ENCODE peak calls at places on chromosomes 6 and 20, in nine cellular contexts. Z is activated CD4-positive, CD25-positive, alpha-beta regulatory T cell treated with anti-CD3 and anti-CD28 coated beads, Interleukin-2, amount 50 U/mL, for 16 hours; T is hippocampal formation; Y is AG10803; N is AG08396; Q is hepatic stellate cell; C is NAMALWA; X is T-cell; I is HT1080. V is an unnamed sample.

GRCh38 chr20:33653900-33654596 is 8.1 kb upstream of the C20orf144 start:
- DNase-seq in Z (no peak), T (no peak), Y (no peak), N (no peak), Q (no peak), C (no peak), X (no peak), I (no peak), V (no peak)

GRCh38 chr6:46022110-46022948 is 6.7 kb upstream of the CLIC5 start:
- DNase-seq in Z (no peak), T (no peak), Y (no peak), N (no peak), Q (no peak), C (no peak), X (no peak), I (peak), V (no peak)

GRCh38 chr6:4732691-4733315 is 43.4 kb upstream of the CDYL start:
- DNase-seq in Z (no peak), T (peak), Y (peak), N (peak), Q (peak), C (no peak), X (no peak), I (peak), V (peak)

GRCh38 chr6:138440296-138440695 is 36.3 kb downstream of the HEBP2 start:
- DNase-seq in Z (no peak), T (no peak), Y (no peak), N (no peak), Q (no peak), C (no peak), X (no peak), I (no peak), V (no peak)

GRCh38 chr20:40687384-40688128 is 1.5 kb downstream of the MAFB start:
- DNase-seq in Z (no peak), T (no peak), Y (peak), N (no peak), Q (no peak), C (no peak), X (no peak), I (no peak), V (no peak)

GRCh38 chr20:46303176-46303956 is 4.9 kb downstream of the CDH22 start:
- DNase-seq in Z (no peak), T (no peak), Y (no peak), N (no peak), Q (no peak), C (no peak), X (no peak), I (no peak), V (no peak)

GRCh38 chr20:51691703-51692102 is 76.5 kb downstream of the ATP9A start:
- DNase-seq in Z (no peak), T (no peak), Y (no peak), N (no peak), Q (no peak), C (no peak), X (no peak), I (no peak), V (no peak)

GRCh38 chr20:4887586-4887985 is 113.7 kb downstream of the SLC23A2 start:
- DNase-seq in Z (no peak), T (no peak), Y (no peak), N (no peak), Q (no peak), C (no peak), X (no peak), I (no peak), V (no peak)

GRCh38 chr6:82867946-82868345 is 197.7 kb downstream of the UBE3D start:
- DNase-seq in Z (no peak), T (no peak), Y (no peak), N (no peak), Q (no peak), C (no peak), X (no peak), I (no peak), V (no peak)

GRCh38 chr6:100657678-100658330 is 193.1 kb upstream of the SIM1 start:
- DNase-seq in Z (no peak), T (peak), Y (peak), N (no peak), Q (no peak), C (peak), X (no peak), I (peak), V (no peak)

GRCh38 chr6:34912715-34913464 is 23.8 kb downstream of the ANKS1A start:
- DNase-seq in Z (no peak), T (no peak), Y (peak), N (peak), Q (peak), C (no peak), X (no peak), I (peak), V (peak)

GRCh38 chr6:29861521-29862255 is 34.1 kb downstream of the HLA-G start:
- DNase-seq in Z (no peak), T (no peak), Y (no peak), N (no peak), Q (no peak), C (no peak), X (no peak), I (no peak), V (no peak)

GRCh38 chr6:157200611-157201010 is 122.7 kb downstream of the TMEM242 start:
- DNase-seq in Z (no peak), T (no peak), Y (no peak), N (no peak), Q (no peak), C (no peak), X (no peak), I (no peak), V (no peak)

GRCh38 chr6:108588586-108588985 is 27.9 kb downstream of the FOXO3 start:
- DNase-seq in Z (no peak), T (peak), Y (peak), N (peak), Q (peak), C (no peak), X (no peak), I (peak), V (no peak)

GRCh38 chr20:14830899-14831298 is 493.5 kb upstream of the FLRT3 start:
- DNase-seq in Z (no peak), T (no peak), Y (no peak), N (no peak), Q (no peak), C (no peak), X (no peak), I (no peak), V (no peak)

GRCh38 chr6:109194770-109195169 is 99.5 kb downstream of the CEP57L1 start:
- DNase-seq in Z (no peak), T (no peak), Y (no peak), N (no peak), Q (no peak), C (no peak), X (no peak), I (no peak), V (no peak)

GRCh38 chr6:157488058-157488457 is 107.1 kb downstream of the ZDHHC14 start:
- DNase-seq in Z (no peak), T (no peak), Y (no peak), N (no peak), Q (no peak), C (no peak), X (no peak), I (no peak), V (no peak)